ENCODE peak calls at places on chromosomes 2 and 18, in four cellular contexts. Z, R, N and G are unnamed samples. For H3F3A, the result is how much of the 10 kb centered on the place peaks cover.

GRCh38 chr2:98926601-98927000 is 9.4 kb downstream of the CRACDL start:
- DNase-seq in N (peak), R (no peak), Z (no peak), G (no peak)

GRCh38 chr18:67109535-67109934 is 407.0 kb downstream of the DSEL start:
- DNase-seq in Z (no peak), N (no peak), R (no peak), G (no peak)

GRCh38 chr18:61466736-61467135 is 133.5 kb downstream of the CDH20 start:
- DNase-seq in R (no peak), N (no peak), Z (peak), G (no peak)

GRCh38 chr2:29218550-29219125 is 103.4 kb downstream of the CLIP4 start:
- DNase-seq in Z (no peak), N (no peak), R (no peak), G (no peak)

GRCh38 chr2:95276244-95276887 is 2.1 kb downstream of the PROM2 start:
- DNase-seq in N (no peak), Z (no peak), R (no peak), G (no peak)

GRCh38 chr2:230226090-230226551 is 585 bp downstream of the SP140 start:
- DNase-seq in R (peak), N (no peak), Z (no peak), G (no peak)

GRCh38 chr2:71947809-71948208 is 199.9 kb downstream of the CYP26B1 start:
- DNase-seq in R (no peak), Z (no peak), N (no peak), G (no peak)

GRCh38 chr2:204982303-204982702 is 437.0 kb downstream of the PARD3B start:
- DNase-seq in N (peak), Z (peak), R (no peak), G (peak)

GRCh38 chr2:64789466-64790320 is 136.0 kb upstream of the SERTAD2 start:
- DNase-seq in N (no peak), R (no peak), Z (no peak), G (no peak)

DNA sequence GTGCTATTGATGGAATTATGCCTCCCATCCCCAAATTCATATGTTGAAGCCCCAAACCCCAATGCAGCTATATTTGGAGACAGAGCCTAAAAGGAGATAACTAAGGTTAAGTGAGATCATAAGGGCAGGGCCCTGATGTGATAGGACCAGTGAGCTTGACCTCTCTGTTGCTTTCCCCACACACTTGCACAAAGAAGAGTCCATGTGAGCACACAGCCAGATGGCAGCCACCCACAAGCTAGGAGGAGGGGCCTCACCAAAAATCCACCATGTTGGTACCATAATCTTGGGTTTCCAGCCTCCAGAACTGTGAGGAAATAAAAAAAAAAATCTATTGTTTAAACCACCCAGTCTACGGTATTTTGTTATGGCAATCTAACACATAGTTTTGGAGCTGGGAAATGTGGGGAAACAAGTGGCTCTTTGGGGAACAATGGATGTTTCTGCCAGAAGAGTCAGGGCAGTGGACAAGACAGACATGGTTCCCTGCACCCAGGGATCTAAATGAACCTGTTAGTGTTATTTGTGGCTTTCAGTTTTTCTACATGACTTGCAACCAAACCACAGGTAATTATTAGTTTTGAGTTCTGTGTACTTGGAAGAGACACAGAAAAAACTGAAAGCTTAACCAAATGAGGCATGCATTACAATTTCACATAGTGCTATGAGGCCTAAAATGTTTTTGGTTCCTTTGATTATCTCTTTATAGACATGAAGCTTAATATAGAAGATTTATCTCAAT is 259.1 kb downstream of the LTBP1 start:
- DNase-seq in N (no peak), R (peak), Z (no peak), G (no peak)
- H3F3A ChIP-seq in N (under half), R (under half), Z (under half), G (under half)

GRCh38 chr2:200376422-200377142 is 70.1 kb downstream of the SPATS2L start:
- DNase-seq in N (no peak), Z (no peak), R (peak), G (no peak)

GRCh38 chr2:200379481-200380120 is 73.1 kb downstream of the SPATS2L start:
- DNase-seq in Z (no peak), N (no peak), R (no peak), G (peak)

GRCh38 chr2:200377143-200377773 is 70.8 kb downstream of the SPATS2L start:
- DNase-seq in Z (no peak), N (no peak), R (no peak), G (no peak)

GRCh38 chr2:200378652-200379290 is 72.3 kb downstream of the SPATS2L start:
- DNase-seq in R (no peak), N (peak), Z (no peak), G (peak)

GRCh38 chr2:200377774-200378336 is 71.4 kb downstream of the SPATS2L start:
- DNase-seq in Z (no peak), N (no peak), R (no peak), G (no peak)
- H3K27ac ChIP-seq in Z (peak), N (peak), R (peak), G (no peak)

DNA sequence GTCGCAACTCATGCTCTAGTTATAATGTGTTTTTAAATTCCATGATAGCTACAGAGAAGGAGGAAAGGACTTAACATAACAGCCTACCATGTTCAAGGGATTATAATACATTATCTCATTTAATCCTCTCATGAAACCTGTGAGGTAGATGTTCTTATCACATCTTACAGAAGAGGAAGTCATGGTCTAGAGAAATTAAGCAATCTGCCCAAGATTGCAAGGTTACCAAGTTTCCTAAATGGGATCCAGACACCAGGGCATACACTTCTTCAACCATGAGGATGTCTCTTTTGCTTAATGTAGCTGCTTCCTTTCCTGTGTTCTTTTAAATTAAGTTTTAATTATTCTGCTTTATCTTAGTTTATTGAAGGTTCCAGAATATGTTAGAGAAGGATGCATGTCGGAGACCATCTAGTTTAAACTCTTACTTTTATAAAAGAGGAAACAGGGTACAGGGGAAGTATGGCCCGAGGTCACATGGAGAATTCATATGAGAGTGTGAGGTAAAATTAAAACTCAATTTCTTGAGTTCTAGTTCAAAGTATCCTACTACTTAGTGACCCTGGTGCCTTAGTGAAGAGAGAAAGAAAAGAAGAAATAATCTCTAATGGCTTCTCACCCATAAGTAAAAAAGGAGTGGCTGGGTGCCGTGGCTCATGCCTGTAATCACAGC is 3.6 kb upstream of the IL1A start:
- DNase-seq in R (no peak), Z (no peak), N (no peak), G (no peak)
- TF ChIP-seq EZH2phosphoT487 in R (no peak), Z (no peak), N (no peak), G (no peak)

DNA sequence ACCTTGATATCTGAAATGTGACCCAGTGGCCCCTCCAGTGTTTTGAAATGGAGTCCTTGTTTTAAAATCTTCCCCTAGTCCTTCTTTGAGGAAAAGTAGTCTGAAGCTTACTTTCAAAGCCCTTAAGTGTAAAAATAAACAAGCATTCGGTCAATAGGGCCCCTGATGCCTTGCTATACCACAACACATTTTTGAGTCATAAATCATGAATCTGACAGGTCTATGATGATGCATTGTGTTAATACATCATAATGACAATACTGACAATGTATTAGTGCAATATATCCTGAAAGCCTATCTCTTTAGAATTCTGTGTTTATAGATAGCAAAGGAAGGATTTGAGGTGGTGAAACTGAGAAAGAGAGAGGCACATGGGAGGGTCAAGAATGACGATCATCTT is 464.2 kb downstream of the MEIS1 start:
- DNase-seq in Z (no peak), R (no peak), N (no peak), G (no peak)
- H3F3A ChIP-seq in Z (under half), R (under half), N (under half), G (under half)

DNA sequence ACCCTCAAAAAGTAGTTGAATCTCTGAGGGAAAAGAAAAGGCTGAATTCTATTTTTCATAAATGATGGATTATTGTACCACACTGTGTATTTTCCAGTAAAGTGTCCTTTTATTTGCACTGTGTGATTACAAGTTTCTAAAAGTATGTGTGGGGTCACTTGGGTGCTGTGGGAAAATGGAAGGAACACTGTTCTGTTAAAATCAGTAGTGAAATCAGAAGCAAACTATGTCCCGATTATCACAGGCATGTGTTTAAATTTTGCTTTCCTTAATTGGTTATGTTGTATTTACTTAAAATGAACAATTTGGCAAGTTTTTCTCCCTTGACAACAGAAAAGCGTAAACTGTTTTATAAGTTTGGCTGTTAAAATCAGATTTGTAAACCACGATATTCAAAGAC is 353.1 kb downstream of the ARHGAP15 start:
- DNase-seq in R (no peak), N (no peak), Z (no peak), G (no peak)
- H3K27ac ChIP-seq in R (no peak), N (no peak), Z (no peak), G (peak)